ENCODE peak calls at places on chromosome 1, in nine cellular contexts. F is NB4, S is HFF-Myc, R is fibroblast of mammary gland, L is OCI-LY7, U is iris pigment epithelial cell, B is NCI-H510A treated with DMSO at 0.1 percent for 48 hours, A is mesenchymal stem cell, H is amygdala. I is an unnamed sample.

GRCh38 chr1:210655511-210655910 is 326.8 kb downstream of the HHAT start:
- DNase-seq in B (no peak), F (no peak), U (no peak), L (no peak), R (no peak), A (peak), S (no peak), H (no peak), I (no peak)

GRCh38 chr1:55215194-55216021 is at the start of gene USP24:
- DNase-seq in F (peak), S (no peak), A (peak), H (peak), L (peak), R (peak), U (peak), B (peak), I (peak)

GRCh38 chr1:60765204-60765603 is 317.2 kb upstream of the NFIA start:
- DNase-seq in F (peak), A (no peak), S (no peak), H (peak), R (peak), U (peak), L (peak), B (peak), I (peak)

GRCh38 chr1:29239142-29239541 is 2.8 kb downstream of the PTPRU start:
- DNase-seq in R (no peak), B (no peak), S (no peak), A (peak), L (no peak), F (no peak), H (no peak), U (peak), I (no peak)

GRCh38 chr1:214270097-214270635 is 10.8 kb upstream of the SMYD2 start:
- DNase-seq in H (no peak), L (no peak), U (no peak), R (peak), A (no peak), B (no peak), S (no peak), F (no peak), I (no peak)

GRCh38 chr1:181417915-181418314 is 65.4 kb upstream of the CACNA1E start:
- DNase-seq in A (no peak), R (no peak), F (no peak), H (no peak), U (no peak), S (no peak), B (no peak), L (no peak), I (no peak)

GRCh38 chr1:119099775-119100174 is 40.7 kb downstream of the WARS2 start:
- DNase-seq in S (no peak), L (no peak), A (no peak), B (no peak), H (no peak), F (no peak), R (no peak), U (no peak), I (no peak)

GRCh38 chr1:240145120-240145519 is 53.4 kb downstream of the FMN2 start:
- DNase-seq in F (no peak), A (no peak), R (no peak), B (no peak), L (no peak), U (no peak), S (no peak), H (no peak), I (no peak)

GRCh38 chr1:180003026-180003695 is 48.6 kb downstream of the CEP350 start:
- DNase-seq in A (no peak), S (no peak), B (no peak), F (no peak), H (no peak), R (no peak), U (no peak), L (no peak), I (no peak)

GRCh38 chr1:239725371-239725770 is 339.0 kb downstream of the CHRM3 start:
- DNase-seq in B (no peak), A (no peak), H (no peak), U (no peak), R (no peak), S (no peak), L (no peak), F (no peak), I (no peak)

GRCh38 chr1:15296602-15297321 is 49.7 kb downstream of the FHAD1 start:
- DNase-seq in F (peak), U (peak), H (no peak), L (no peak), B (no peak), R (no peak), A (no peak), S (no peak), I (no peak)

GRCh38 chr1:213123532-213123931 is 72.5 kb downstream of the RPS6KC1 start:
- DNase-seq in L (no peak), S (peak), A (peak), H (no peak), R (peak), F (no peak), B (no peak), U (peak), I (no peak)

GRCh38 chr1:209800984-209801834 is 4.7 kb downstream of the IRF6 start:
- DNase-seq in H (no peak), B (no peak), R (peak), A (no peak), S (no peak), F (no peak), U (no peak), L (no peak), I (no peak)